ENCODE peak calls at places on chromosome 14, in eight cellular contexts. One of them, this sample, is unnamed.
A peak's percentile ranks its signal among the peaks of the same experiment; 100 is the strongest.

GRCh38 chr14:42683690-42684089 is 1077.0 kb downstream of the LRFN5 start:
- DNase-seq in Daoy: no peak
- DNase-seq in HT1080: no peak
- DNase-seq in SW 1271: no peak
- DNase-seq in GM20000: no peak
- DNase-seq in activated gamma-delta T cell treated with anti-CD3 and anti-CD28 coated beads, Interleukin-2, amount 50 U/mL, for 16 hours: no peak
- DNase-seq in uterus: no peak
- DNase-seq in GM23248: no peak
- DNase-seq in this sample: no peak

GRCh38 chr14:101062611-101063010 is 159.1 kb upstream of the RTL1 start:
- DNase-seq in Daoy: no peak
- DNase-seq in HT1080: no peak
- DNase-seq in SW 1271: no peak
- DNase-seq in GM20000: no peak
- DNase-seq in activated gamma-delta T cell treated with anti-CD3 and anti-CD28 coated beads, Interleukin-2, amount 50 U/mL, for 16 hours: no peak
- DNase-seq in uterus: no peak
- DNase-seq in GM23248: no peak
- DNase-seq in this sample: no peak

GRCh38 chr14:61609143-61609851 is 86.0 kb upstream of the HIF1A start:
- DNase-seq in Daoy: peak; percentile 84
- DNase-seq in HT1080: peak; percentile 48
- DNase-seq in SW 1271: no peak
- DNase-seq in GM20000: no peak
- DNase-seq in activated gamma-delta T cell treated with anti-CD3 and anti-CD28 coated beads, Interleukin-2, amount 50 U/mL, for 16 hours: no peak
- DNase-seq in uterus: peak; percentile 29
- DNase-seq in GM23248: peak; percentile 89
- DNase-seq in this sample: no peak

GRCh38 chr14:64289571-64289970 is 4.6 kb downstream of the ESR2 start:
- DNase-seq in Daoy: no peak
- DNase-seq in HT1080: no peak
- DNase-seq in SW 1271: no peak
- DNase-seq in GM20000: no peak
- DNase-seq in activated gamma-delta T cell treated with anti-CD3 and anti-CD28 coated beads, Interleukin-2, amount 50 U/mL, for 16 hours: no peak
- DNase-seq in uterus: no peak
- DNase-seq in GM23248: no peak
- DNase-seq in this sample: no peak

GRCh38 chr14:60563113-60563512 is 54.2 kb downstream of the SIX6 start:
- DNase-seq in Daoy: no peak
- DNase-seq in HT1080: no peak
- DNase-seq in SW 1271: no peak
- DNase-seq in GM20000: no peak
- DNase-seq in activated gamma-delta T cell treated with anti-CD3 and anti-CD28 coated beads, Interleukin-2, amount 50 U/mL, for 16 hours: no peak
- DNase-seq in uterus: no peak
- DNase-seq in GM23248: peak; percentile 81
- DNase-seq in this sample: no peak

GRCh38 chr14:100781952-100782351 is 44.0 kb upstream of the MEG3 start:
- DNase-seq in Daoy: no peak
- DNase-seq in HT1080: no peak
- DNase-seq in SW 1271: no peak
- DNase-seq in GM20000: no peak
- DNase-seq in activated gamma-delta T cell treated with anti-CD3 and anti-CD28 coated beads, Interleukin-2, amount 50 U/mL, for 16 hours: no peak
- DNase-seq in uterus: no peak
- DNase-seq in GM23248: no peak
- DNase-seq in this sample: no peak

GRCh38 chr14:60757617-60758016 is 23.1 kb downstream of the MNAT1 start:
- DNase-seq in Daoy: no peak
- DNase-seq in HT1080: peak; percentile 19
- DNase-seq in SW 1271: no peak
- DNase-seq in GM20000: no peak
- DNase-seq in activated gamma-delta T cell treated with anti-CD3 and anti-CD28 coated beads, Interleukin-2, amount 50 U/mL, for 16 hours: no peak
- DNase-seq in uterus: no peak
- DNase-seq in GM23248: peak; percentile 82
- DNase-seq in this sample: no peak

GRCh38 chr14:100622234-100622633 is 35.0 kb upstream of the BEGAIN start:
- DNase-seq in Daoy: no peak
- DNase-seq in HT1080: no peak
- DNase-seq in SW 1271: no peak
- DNase-seq in GM20000: no peak
- DNase-seq in activated gamma-delta T cell treated with anti-CD3 and anti-CD28 coated beads, Interleukin-2, amount 50 U/mL, for 16 hours: no peak
- DNase-seq in uterus: no peak
- DNase-seq in GM23248: no peak
- DNase-seq in this sample: no peak

GRCh38 chr14:94707494-94707893 is 62.4 kb downstream of the GSC start:
- DNase-seq in Daoy: peak; percentile 31
- DNase-seq in HT1080: no peak
- DNase-seq in SW 1271: no peak
- DNase-seq in GM20000: no peak
- DNase-seq in activated gamma-delta T cell treated with anti-CD3 and anti-CD28 coated beads, Interleukin-2, amount 50 U/mL, for 16 hours: no peak
- DNase-seq in uterus: no peak
- DNase-seq in GM23248: no peak
- DNase-seq in this sample: no peak

GRCh38 chr14:50225067-50225973 is 6.1 kb downstream of the SOS2 start:
- DNase-seq in Daoy: peak; percentile 44
- DNase-seq in HT1080: peak; percentile 4
- DNase-seq in SW 1271: no peak
- DNase-seq in GM20000: no peak
- DNase-seq in activated gamma-delta T cell treated with anti-CD3 and anti-CD28 coated beads, Interleukin-2, amount 50 U/mL, for 16 hours: no peak
- DNase-seq in uterus: no peak
- DNase-seq in GM23248: peak; percentile 91
- DNase-seq in this sample: no peak

GRCh38 chr14:64762044-64763034 is 58.1 kb downstream of the PLEKHG3 start:
- DNase-seq in Daoy: peak; percentile 93
- DNase-seq in HT1080: peak; percentile 82
- DNase-seq in SW 1271: no peak
- DNase-seq in GM20000: no peak
- DNase-seq in activated gamma-delta T cell treated with anti-CD3 and anti-CD28 coated beads, Interleukin-2, amount 50 U/mL, for 16 hours: peak; percentile 15
- DNase-seq in uterus: peak; percentile 90
- DNase-seq in GM23248: peak; percentile 86
- DNase-seq in this sample: peak; percentile 57

GRCh38 chr14:21063479-21063878 is 5.9 kb downstream of the RNASE8 start:
- DNase-seq in Daoy: peak; percentile 93
- DNase-seq in HT1080: peak; percentile 79
- DNase-seq in SW 1271: no peak
- DNase-seq in GM20000: no peak
- DNase-seq in activated gamma-delta T cell treated with anti-CD3 and anti-CD28 coated beads, Interleukin-2, amount 50 U/mL, for 16 hours: no peak
- DNase-seq in uterus: no peak
- DNase-seq in GM23248: peak; percentile 86
- DNase-seq in this sample: no peak

GRCh38 chr14:101780390-101780789 is 18.9 kb downstream of the PPP2R5C start:
- DNase-seq in Daoy: no peak
- DNase-seq in HT1080: no peak
- DNase-seq in SW 1271: no peak
- DNase-seq in GM20000: no peak
- DNase-seq in activated gamma-delta T cell treated with anti-CD3 and anti-CD28 coated beads, Interleukin-2, amount 50 U/mL, for 16 hours: no peak
- DNase-seq in uterus: no peak
- DNase-seq in GM23248: no peak
- DNase-seq in this sample: no peak

GRCh38 chr14:92635031-92635430 is 113.4 kb downstream of the LGMN start:
- DNase-seq in Daoy: no peak
- DNase-seq in HT1080: no peak
- DNase-seq in SW 1271: no peak
- DNase-seq in GM20000: no peak
- DNase-seq in activated gamma-delta T cell treated with anti-CD3 and anti-CD28 coated beads, Interleukin-2, amount 50 U/mL, for 16 hours: no peak
- DNase-seq in uterus: no peak
- DNase-seq in GM23248: no peak
- DNase-seq in this sample: no peak

GRCh38 chr14:74380172-74380571 is 31.9 kb downstream of the VRTN start:
- DNase-seq in Daoy: no peak
- DNase-seq in HT1080: no peak
- DNase-seq in SW 1271: no peak
- DNase-seq in GM20000: no peak
- DNase-seq in activated gamma-delta T cell treated with anti-CD3 and anti-CD28 coated beads, Interleukin-2, amount 50 U/mL, for 16 hours: no peak
- DNase-seq in uterus: no peak
- DNase-seq in GM23248: no peak
- DNase-seq in this sample: no peak

GRCh38 chr14:48398675-48399282 is 723.4 kb upstream of the MDGA2 start:
- DNase-seq in Daoy: peak; percentile 2
- DNase-seq in HT1080: peak; percentile 49
- DNase-seq in SW 1271: peak; percentile 6
- DNase-seq in GM20000: peak; percentile 12
- DNase-seq in activated gamma-delta T cell treated with anti-CD3 and anti-CD28 coated beads, Interleukin-2, amount 50 U/mL, for 16 hours: no peak
- DNase-seq in uterus: no peak
- DNase-seq in GM23248: peak; percentile 45
- DNase-seq in this sample: no peak

GRCh38 chr14:103001651-103002396 is 55.5 kb downstream of the CDC42BPB start:
- DNase-seq in Daoy: no peak
- DNase-seq in HT1080: no peak
- DNase-seq in SW 1271: no peak
- DNase-seq in GM20000: peak; percentile 58
- DNase-seq in activated gamma-delta T cell treated with anti-CD3 and anti-CD28 coated beads, Interleukin-2, amount 50 U/mL, for 16 hours: no peak
- DNase-seq in uterus: no peak
- DNase-seq in GM23248: no peak
- DNase-seq in this sample: no peak

GRCh38 chr14:89576132-89576923 is 159.3 kb upstream of the FOXN3 start:
- DNase-seq in Daoy: no peak
- DNase-seq in HT1080: no peak
- DNase-seq in SW 1271: no peak
- DNase-seq in GM20000: no peak
- DNase-seq in activated gamma-delta T cell treated with anti-CD3 and anti-CD28 coated beads, Interleukin-2, amount 50 U/mL, for 16 hours: no peak
- DNase-seq in uterus: no peak
- DNase-seq in GM23248: no peak
- DNase-seq in this sample: no peak

GRCh38 chr14:56055521-56055920 is 62.7 kb upstream of the PELI2 start:
- DNase-seq in Daoy: no peak
- DNase-seq in HT1080: no peak
- DNase-seq in SW 1271: no peak
- DNase-seq in GM20000: no peak
- DNase-seq in activated gamma-delta T cell treated with anti-CD3 and anti-CD28 coated beads, Interleukin-2, amount 50 U/mL, for 16 hours: no peak
- DNase-seq in uterus: no peak
- DNase-seq in GM23248: no peak
- DNase-seq in this sample: no peak

GRCh38 chr14:95437715-95438114 is 78.7 kb downstream of the SYNE3 start:
- DNase-seq in Daoy: no peak
- DNase-seq in HT1080: no peak
- DNase-seq in SW 1271: no peak
- DNase-seq in GM20000: no peak
- DNase-seq in activated gamma-delta T cell treated with anti-CD3 and anti-CD28 coated beads, Interleukin-2, amount 50 U/mL, for 16 hours: no peak
- DNase-seq in uterus: no peak
- DNase-seq in GM23248: no peak
- DNase-seq in this sample: no peak

GRCh38 chr14:55514819-55515470 is 65.1 kb upstream of the KTN1 start:
- DNase-seq in Daoy: peak; percentile 56
- DNase-seq in HT1080: peak; percentile 78
- DNase-seq in SW 1271: no peak
- DNase-seq in GM20000: no peak
- DNase-seq in activated gamma-delta T cell treated with anti-CD3 and anti-CD28 coated beads, Interleukin-2, amount 50 U/mL, for 16 hours: no peak
- DNase-seq in uterus: no peak
- DNase-seq in GM23248: peak; percentile 74
- DNase-seq in this sample: no peak

GRCh38 chr14:56173360-56173922 is 55.2 kb downstream of the PELI2 start:
- DNase-seq in Daoy: no peak
- DNase-seq in HT1080: no peak
- DNase-seq in SW 1271: no peak
- DNase-seq in GM20000: no peak
- DNase-seq in activated gamma-delta T cell treated with anti-CD3 and anti-CD28 coated beads, Interleukin-2, amount 50 U/mL, for 16 hours: no peak
- DNase-seq in uterus: no peak
- DNase-seq in GM23248: no peak
- DNase-seq in this sample: no peak

GRCh38 chr14:95667251-95667693 is 19.0 kb upstream of the TCL1B start:
- DNase-seq in Daoy: no peak
- DNase-seq in HT1080: no peak
- DNase-seq in SW 1271: no peak
- DNase-seq in GM20000: no peak
- DNase-seq in activated gamma-delta T cell treated with anti-CD3 and anti-CD28 coated beads, Interleukin-2, amount 50 U/mL, for 16 hours: no peak
- DNase-seq in uterus: no peak
- DNase-seq in GM23248: no peak
- DNase-seq in this sample: no peak

GRCh38 chr14:49306152-49306751 is 279.9 kb downstream of the RPS29 start:
- DNase-seq in Daoy: no peak
- DNase-seq in HT1080: peak; percentile 46
- DNase-seq in SW 1271: no peak
- DNase-seq in GM20000: peak; percentile 10
- DNase-seq in activated gamma-delta T cell treated with anti-CD3 and anti-CD28 coated beads, Interleukin-2, amount 50 U/mL, for 16 hours: no peak
- DNase-seq in uterus: no peak
- DNase-seq in GM23248: peak; percentile 35
- DNase-seq in this sample: no peak

GRCh38 chr14:96584199-96584906 is 82.2 kb downstream of the PAPOLA start:
- DNase-seq in Daoy: peak; percentile 82
- DNase-seq in HT1080: peak; percentile 69
- DNase-seq in SW 1271: no peak
- DNase-seq in GM20000: peak; percentile 73
- DNase-seq in activated gamma-delta T cell treated with anti-CD3 and anti-CD28 coated beads, Interleukin-2, amount 50 U/mL, for 16 hours: no peak
- DNase-seq in uterus: no peak
- DNase-seq in GM23248: peak; percentile 43
- DNase-seq in this sample: peak; percentile 43

GRCh38 chr14:81296263-81296923 is 75.6 kb upstream of the GTF2A1 start:
- DNase-seq in Daoy: no peak
- DNase-seq in HT1080: no peak
- DNase-seq in SW 1271: no peak
- DNase-seq in GM20000: no peak
- DNase-seq in activated gamma-delta T cell treated with anti-CD3 and anti-CD28 coated beads, Interleukin-2, amount 50 U/mL, for 16 hours: no peak
- DNase-seq in uterus: no peak
- DNase-seq in GM23248: no peak
- DNase-seq in this sample: no peak

GRCh38 chr14:65117795-65118746 is 15.8 kb upstream of the MAX start:
- DNase-seq in Daoy: no peak
- DNase-seq in HT1080: no peak
- DNase-seq in SW 1271: no peak
- DNase-seq in GM20000: no peak
- DNase-seq in activated gamma-delta T cell treated with anti-CD3 and anti-CD28 coated beads, Interleukin-2, amount 50 U/mL, for 16 hours: no peak
- DNase-seq in uterus: peak; percentile 80
- DNase-seq in GM23248: no peak
- DNase-seq in this sample: no peak

GRCh38 chr14:51006781-51007211 is 62.5 kb upstream of the PYGL start:
- DNase-seq in Daoy: peak; percentile 90
- DNase-seq in HT1080: peak; percentile 88
- DNase-seq in SW 1271: no peak
- DNase-seq in GM20000: no peak
- DNase-seq in activated gamma-delta T cell treated with anti-CD3 and anti-CD28 coated beads, Interleukin-2, amount 50 U/mL, for 16 hours: no peak
- DNase-seq in uterus: peak; percentile 46
- DNase-seq in GM23248: peak; percentile 95
- DNase-seq in this sample: peak; percentile 34

GRCh38 chr14:58557242-58557641 is 80.5 kb upstream of the DACT1 start:
- DNase-seq in Daoy: no peak
- DNase-seq in HT1080: no peak
- DNase-seq in SW 1271: no peak
- DNase-seq in GM20000: no peak
- DNase-seq in activated gamma-delta T cell treated with anti-CD3 and anti-CD28 coated beads, Interleukin-2, amount 50 U/mL, for 16 hours: no peak
- DNase-seq in uterus: no peak
- DNase-seq in GM23248: no peak
- DNase-seq in this sample: no peak

GRCh38 chr14:76376878-76377523 is 1.1 kb downstream of the ESRRB start:
- DNase-seq in Daoy: no peak
- DNase-seq in HT1080: no peak
- DNase-seq in SW 1271: no peak
- DNase-seq in GM20000: no peak
- DNase-seq in activated gamma-delta T cell treated with anti-CD3 and anti-CD28 coated beads, Interleukin-2, amount 50 U/mL, for 16 hours: no peak
- DNase-seq in uterus: no peak
- DNase-seq in GM23248: no peak
- DNase-seq in this sample: no peak

GRCh38 chr14:67359319-67359774 is 257 bp downstream of the ATP6V1D start:
- DNase-seq in Daoy: peak; percentile 57
- DNase-seq in HT1080: no peak
- DNase-seq in SW 1271: no peak
- DNase-seq in GM20000: no peak
- DNase-seq in activated gamma-delta T cell treated with anti-CD3 and anti-CD28 coated beads, Interleukin-2, amount 50 U/mL, for 16 hours: no peak
- DNase-seq in uterus: no peak
- DNase-seq in GM23248: peak; percentile 88
- DNase-seq in this sample: peak; percentile 33

GRCh38 chr14:32939254-32940065 is 781 bp downstream of the NPAS3 start:
- DNase-seq in Daoy: peak; percentile 93
- DNase-seq in HT1080: peak; percentile 52
- DNase-seq in SW 1271: no peak
- DNase-seq in GM20000: peak; percentile 59
- DNase-seq in activated gamma-delta T cell treated with anti-CD3 and anti-CD28 coated beads, Interleukin-2, amount 50 U/mL, for 16 hours: no peak
- DNase-seq in uterus: peak; percentile 80
- DNase-seq in GM23248: peak; percentile 86
- DNase-seq in this sample: peak; percentile 43

GRCh38 chr14:104563742-104564615 is 15.6 kb upstream of the C14orf180 start:
- DNase-seq in Daoy: peak; percentile 83
- DNase-seq in HT1080: peak; percentile 63
- DNase-seq in SW 1271: peak; percentile 15
- DNase-seq in GM20000: peak; percentile 87
- DNase-seq in activated gamma-delta T cell treated with anti-CD3 and anti-CD28 coated beads, Interleukin-2, amount 50 U/mL, for 16 hours: peak; percentile 48
- DNase-seq in uterus: peak; percentile 51
- DNase-seq in GM23248: peak; percentile 63
- DNase-seq in this sample: peak; percentile 61

GRCh38 chr14:38561657-38562056 is 305.8 kb upstream of the CLEC14A start:
- DNase-seq in Daoy: no peak
- DNase-seq in HT1080: no peak
- DNase-seq in SW 1271: no peak
- DNase-seq in GM20000: no peak
- DNase-seq in activated gamma-delta T cell treated with anti-CD3 and anti-CD28 coated beads, Interleukin-2, amount 50 U/mL, for 16 hours: no peak
- DNase-seq in uterus: no peak
- DNase-seq in GM23248: no peak
- DNase-seq in this sample: no peak